ENCODE peak calls at places on chromosomes 7 and 10, in seven cellular contexts. U is M059J; W is activated T-cell treated with anti-CD3 and anti-CD28 coated beads, Interleukin-2, amount 50 U/mL, for 72 hours; M is sigmoid colon; L is AG09309; V is H9; B is activated naive CD8-positive, alpha-beta T cell treated with anti-CD3 and anti-CD28 coated beads, Interleukin-2, amount 50 U/mL, for 24 hours. O is an unnamed sample.

GRCh38 chr10:63753807-63754206 is 232.6 kb downstream of the REEP3 start:
- DNase-seq in U (no peak), W (no peak), M (no peak), L (no peak), V (no peak), B (no peak), O (no peak)

GRCh38 chr10:124535731-124536495 is 74.3 kb downstream of the LHPP start:
- DNase-seq in U (no peak), W (no peak), M (no peak), L (no peak), V (peak), B (no peak), O (no peak)

GRCh38 chr10:80471715-80472233 is 17.7 kb downstream of the TSPAN14 start:
- DNase-seq in U (peak), W (peak), M (no peak), L (no peak), V (no peak), B (no peak), O (peak)

GRCh38 chr10:26706936-26707335 is 9.4 kb downstream of the PDSS1 start:
- DNase-seq in U (no peak), W (no peak), M (no peak), L (no peak), V (no peak), B (no peak), O (no peak)

GRCh38 chr10:88616250-88616977 is 29.9 kb downstream of the LIPJ start:
- DNase-seq in U (no peak), W (no peak), M (peak), L (no peak), V (no peak), B (no peak), O (peak)

GRCh38 chr10:51397695-51398094 is 301.7 kb downstream of the CSTF2T start:
- DNase-seq in U (peak), W (no peak), M (peak), L (no peak), V (no peak), B (no peak), O (no peak)

GRCh38 chr10:65501259-65501658 is 1424.6 kb upstream of the LRRTM3 start:
- DNase-seq in U (no peak), W (no peak), M (no peak), L (no peak), V (no peak), B (no peak), O (no peak)

GRCh38 chr7:80680159-80680903 is 41.9 kb downstream of the CD36 start:
- DNase-seq in U (no peak), W (no peak), M (no peak), L (no peak), V (no peak), B (no peak), O (no peak)

GRCh38 chr7:128932862-128933821 is 4.6 kb upstream of the IRF5 start:
- DNase-seq in U (peak), W (peak), M (peak), L (no peak), V (no peak), B (peak), O (no peak)

GRCh38 chr10:8113616-8114015 is 59.1 kb downstream of the GATA3 start:
- DNase-seq in U (no peak), W (no peak), M (no peak), L (no peak), V (no peak), B (no peak), O (no peak)

GRCh38 chr10:69434169-69434568 is 17.1 kb upstream of the TSPAN15 start:
- DNase-seq in U (no peak), W (no peak), M (no peak), L (no peak), V (no peak), B (no peak), O (no peak)

GRCh38 chr10:78621183-78621789 is 447.5 kb upstream of the ZMIZ1 start:
- DNase-seq in U (no peak), W (no peak), M (no peak), L (no peak), V (no peak), B (no peak), O (no peak)

GRCh38 chr7:35722054-35722849 is 27.3 kb upstream of the HERPUD2 start:
- DNase-seq in U (no peak), W (peak), M (no peak), L (no peak), V (no peak), B (no peak), O (no peak)

GRCh38 chr7:45026984-45027773 is 27.2 kb downstream of the CCM2 start:
- DNase-seq in U (peak), W (peak), M (no peak), L (no peak), V (no peak), B (peak), O (no peak)

GRCh38 chr7:128266529-128266890 is 25.4 kb downstream of the LEP start:
- DNase-seq in U (no peak), W (no peak), M (no peak), L (no peak), V (no peak), B (no peak), O (no peak)

GRCh38 chr7:76155938-76156337 is 45.8 kb upstream of the SRRM3 start:
- DNase-seq in U (peak), W (no peak), M (peak), L (no peak), V (no peak), B (no peak), O (peak)

GRCh38 chr10:11177926-11178453 is 160.3 kb downstream of the CELF2 start:
- DNase-seq in U (no peak), W (peak), M (no peak), L (no peak), V (no peak), B (peak), O (peak)

GRCh38 chr7:44154703-44155102 is 13.6 kb upstream of the MYL7 start:
- DNase-seq in U (peak), W (no peak), M (peak), L (no peak), V (no peak), B (no peak), O (no peak)

GRCh38 chr10:70164179-70164578 is 6.1 kb downstream of the SAR1A start:
- DNase-seq in U (no peak), W (no peak), M (no peak), L (no peak), V (no peak), B (no peak), O (no peak)

GRCh38 chr7:28112883-28113540 is 67.6 kb downstream of the JAZF1 start:
- DNase-seq in U (no peak), W (no peak), M (peak), L (no peak), V (no peak), B (no peak), O (no peak)

GRCh38 chr10:89332092-89332633 is 4.4 kb downstream of the IFIT3 start:
- DNase-seq in U (peak), W (peak), M (no peak), L (no peak), V (no peak), B (no peak), O (no peak)

GRCh38 chr10:74145133-74145532 is 5.5 kb downstream of the AP3M1 start:
- DNase-seq in U (peak), W (no peak), M (no peak), L (peak), V (no peak), B (no peak), O (no peak)

GRCh38 chr10:35640474-35640873 is 1.6 kb downstream of the FZD8 start:
- DNase-seq in U (peak), W (peak), M (peak), L (no peak), V (peak), B (peak), O (peak)

GRCh38 chr7:66699998-66700397 is 40.5 kb upstream of the RABGEF1 start:
- DNase-seq in U (no peak), W (no peak), M (no peak), L (no peak), V (no peak), B (no peak), O (peak)

GRCh38 chr7:44145419-44145968 is 4.4 kb upstream of the MYL7 start:
- DNase-seq in U (no peak), W (peak), M (peak), L (no peak), V (peak), B (peak), O (peak)

GRCh38 chr7:130393799-130394411 is 13.6 kb downstream of the CPA1 start:
- DNase-seq in U (no peak), W (no peak), M (no peak), L (no peak), V (no peak), B (no peak), O (no peak)

GRCh38 chr7:50212666-50213621 is 91.6 kb upstream of the IKZF1 start:
- DNase-seq in U (no peak), W (peak), M (no peak), L (no peak), V (no peak), B (no peak), O (no peak)

GRCh38 chr10:28628184-28628893 is 49.0 kb upstream of the BAMBI start:
- DNase-seq in U (peak), W (peak), M (peak), L (peak), V (peak), B (peak), O (peak)

GRCh38 chr7:101465576-101466196 is 103.0 kb downstream of the COL26A1 start:
- DNase-seq in U (no peak), W (no peak), M (peak), L (no peak), V (no peak), B (no peak), O (peak)

GRCh38 chr10:51079331-51079730 is 5.0 kb downstream of the PRKG1 start:
- DNase-seq in U (no peak), W (no peak), M (no peak), L (no peak), V (no peak), B (no peak), O (no peak)

GRCh38 chr7:65222655-65223054 is 151.0 kb upstream of the ZNF92 start:
- DNase-seq in U (no peak), W (no peak), M (no peak), L (no peak), V (no peak), B (no peak), O (no peak)

GRCh38 chr7:137930616-137931015 is 71.3 kb downstream of the CREB3L2 start:
- DNase-seq in U (peak), W (no peak), M (no peak), L (peak), V (no peak), B (no peak), O (no peak)

GRCh38 chr10:34960983-34961382 is 129.2 kb downstream of the CUL2 start:
- DNase-seq in U (peak), W (no peak), M (no peak), L (no peak), V (no peak), B (no peak), O (peak)

GRCh38 chr10:62062752-62063512 is 161.4 kb downstream of the ARID5B start:
- DNase-seq in U (no peak), W (no peak), M (no peak), L (no peak), V (no peak), B (no peak), O (no peak)

GRCh38 chr10:34690403-34691049 is 124.6 kb downstream of the PARD3 start:
- DNase-seq in U (no peak), W (no peak), M (no peak), L (no peak), V (no peak), B (no peak), O (no peak)

GRCh38 chr7:130699686-130700085 is 13.3 kb upstream of the TSGA13 start:
- DNase-seq in U (peak), W (no peak), M (no peak), L (no peak), V (no peak), B (no peak), O (no peak)